ENCODE peak calls at places on chromosomes 11 and 22, in five cellular contexts. M, I, H, K and Q are unnamed samples.

GRCh38 chr11:22938691-22939090 is 78.4 kb upstream of the CCDC179 start:
- DNase-seq in M (no peak), I (no peak), H (no peak), K (no peak), Q (no peak)

GRCh38 chr11:114172055-114172861 is 112.7 kb downstream of the ZBTB16 start:
- DNase-seq in M (no peak), I (no peak), H (no peak), K (no peak), Q (no peak)

GRCh38 chr11:1225386-1226225 is 2.7 kb downstream of the MUC5B start:
- DNase-seq in M (peak; percentile 17), I (no peak), H (no peak), K (peak; percentile 51), Q (no peak)

GRCh38 chr11:14622241-14622954 is 21.2 kb upstream of the PDE3B start:
- DNase-seq in M (no peak), I (no peak), H (no peak), K (no peak), Q (no peak)

GRCh38 chr11:4187055-4187988 is 92.7 kb downstream of the RRM1 start:
- DNase-seq in M (peak; percentile 89), I (peak; percentile 81), H (peak; percentile 80), K (peak; percentile 99), Q (peak; percentile 49)

GRCh38 chr11:85668157-85668556 is 3.2 kb upstream of the CREBZF start:
- DNase-seq in M (no peak), I (no peak), H (no peak), K (no peak), Q (no peak)

GRCh38 chr11:65546217-65546958 is 11.8 kb downstream of the LTBP3 start:
- DNase-seq in M (peak; percentile 99), I (peak; percentile 95), H (peak; percentile 55), K (peak; percentile 99), Q (no peak)

GRCh38 chr11:11403763-11404725 is 51.0 kb upstream of the CSNK2A3 start:
- DNase-seq in M (no peak), I (no peak), H (no peak), K (no peak), Q (no peak)

GRCh38 chr11:1862588-1863351 is 9.9 kb downstream of the LSP1 start:
- DNase-seq in M (no peak), I (no peak), H (peak; percentile 48), K (peak; percentile 59), Q (no peak)

GRCh38 chr11:112963368-112963955 is 2.2 kb downstream of the NCAM1 start:
- DNase-seq in M (no peak), I (no peak), H (no peak), K (peak; percentile 58), Q (no peak)

GRCh38 chr11:4134844-4135243 is 40.2 kb downstream of the RRM1 start:
- DNase-seq in M (no peak), I (no peak), H (peak; percentile 65), K (no peak), Q (peak; percentile 6)

GRCh38 chr11:69515271-69516245 is 34.1 kb downstream of the LINC01488 start:
- DNase-seq in M (no peak), I (no peak), H (no peak), K (peak; percentile 29), Q (no peak)

GRCh38 chr22:49480340-49480739 is 347.3 kb downstream of the BRD1 start:
- DNase-seq in M (no peak), I (no peak), H (no peak), K (no peak), Q (no peak)

GRCh38 chr22:49367016-49367697 is 460.5 kb downstream of the BRD1 start:
- DNase-seq in M (peak; percentile 6), I (no peak), H (no peak), K (no peak), Q (no peak)

GRCh38 chr11:44096360-44097188 is 1.1 kb downstream of the EXT2 start:
- DNase-seq in M (peak; percentile 21), I (peak; percentile 1), H (peak; percentile 4), K (no peak), Q (no peak)

GRCh38 chr22:50535113-50535512 is 5.3 kb upstream of the TYMP start:
- DNase-seq in M (no peak), I (peak; percentile 49), H (no peak), K (no peak), Q (no peak)

GRCh38 chr11:134537296-134537695 is 125.3 kb upstream of the B3GAT1 start:
- DNase-seq in M (no peak), I (no peak), H (no peak), K (no peak), Q (no peak)

GRCh38 chr11:108670381-108670930 is 5.6 kb downstream of the DDX10 start:
- DNase-seq in M (no peak), I (no peak), H (no peak), K (no peak), Q (no peak)

GRCh38 chr11:90171359-90171758 is 36.9 kb downstream of the NAALAD2 start:
- DNase-seq in M (no peak), I (no peak), H (no peak), K (no peak), Q (no peak)

GRCh38 chr11:68680541-68681231 is 3.7 kb upstream of the GAL start:
- DNase-seq in M (no peak), I (no peak), H (no peak), K (no peak), Q (no peak)

GRCh38 chr11:92667446-92668165 is 301.8 kb upstream of the MTNR1B start:
- DNase-seq in M (no peak), I (no peak), H (no peak), K (no peak), Q (no peak)

GRCh38 chr22:49363526-49364230 is 464.0 kb downstream of the BRD1 start:
- DNase-seq in M (peak; percentile 4), I (no peak), H (no peak), K (peak; percentile 36), Q (no peak)

GRCh38 chr11:17744151-17744940 is 9.8 kb downstream of the KCNC1 start:
- DNase-seq in M (no peak), I (no peak), H (no peak), K (peak; percentile 21), Q (no peak)

GRCh38 chr11:36409152-36409713 is 100.8 kb downstream of the TRAF6 start:
- DNase-seq in M (no peak), I (peak; percentile 14), H (no peak), K (no peak), Q (no peak)

GRCh38 chr22:42385691-42386090 is 46.5 kb downstream of the NFAM1 start:
- DNase-seq in M (no peak), I (no peak), H (no peak), K (peak; percentile 49), Q (no peak)

GRCh38 chr11:125772834-125773505 is 5.7 kb downstream of the PATE2 start:
- DNase-seq in M (no peak), I (no peak), H (no peak), K (no peak), Q (no peak)

GRCh38 chr11:72433455-72434061 is 773 bp downstream of the CLPB start:
- DNase-seq in M (no peak), I (peak; percentile 13), H (no peak), K (no peak), Q (no peak)

GRCh38 chr11:58776891-58777451 is 45.2 kb upstream of the GLYAT start:
- DNase-seq in M (no peak), I (no peak), H (no peak), K (no peak), Q (no peak)

GRCh38 chr11:60818057-60818456 is 23.9 kb upstream of the CCDC86 start:
- DNase-seq in M (no peak), I (no peak), H (no peak), K (no peak), Q (no peak)

GRCh38 chr22:46010951-46011626 is 34.1 kb upstream of the WNT7B start:
- DNase-seq in M (no peak), I (no peak), H (no peak), K (peak; percentile 64), Q (no peak)

GRCh38 chr22:46012182-46012880 is 35.4 kb upstream of the WNT7B start:
- DNase-seq in M (no peak), I (no peak), H (no peak), K (peak; percentile 65), Q (no peak)

GRCh38 chr22:46011627-46012181 is 34.7 kb upstream of the WNT7B start:
- DNase-seq in M (no peak), I (no peak), H (no peak), K (peak; percentile 56), Q (no peak)

GRCh38 chr22:46013460-46014416 is 36.8 kb upstream of the WNT7B start:
- DNase-seq in M (peak; percentile 96), I (peak; percentile 85), H (peak; percentile 95), K (peak; percentile 95), Q (peak; percentile 91)

GRCh38 chr22:46012881-46013281 is 35.9 kb upstream of the WNT7B start:
- DNase-seq in M (no peak), I (no peak), H (no peak), K (no peak), Q (no peak)
- H3K4me3 ChIP-seq in M (peak overlapping the region; percentile 47), I (peak overlapping the region; percentile 68), H (no peak overlapping the region), K (peak overlapping the region; percentile 50), Q (no peak overlapping the region)

DNA sequence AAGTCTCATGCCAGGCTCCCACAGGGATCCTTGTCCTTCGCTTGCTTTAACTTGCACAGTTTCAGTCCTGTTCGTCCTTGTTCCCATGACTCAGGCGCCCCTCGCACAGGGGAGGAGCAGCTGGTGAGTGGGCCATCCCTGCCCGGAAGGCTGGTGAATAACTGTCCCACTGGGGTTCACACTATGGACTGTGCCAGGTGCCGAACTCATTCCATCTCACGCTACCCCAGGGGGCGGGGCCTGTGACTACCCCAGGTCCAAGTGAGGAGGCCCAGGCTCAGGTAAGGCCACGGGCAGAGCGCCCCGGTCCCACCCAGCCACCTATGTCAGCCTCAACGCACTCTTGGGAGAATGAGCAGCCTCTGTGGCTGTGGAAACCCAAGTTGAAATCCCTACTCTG is 7.2 kb upstream of the CARD10 start:
- DNase-seq in M (no peak), I (no peak), H (no peak), K (no peak), Q (no peak)
- H3K4me3 ChIP-seq in M (no peak overlapping the region), I (no peak overlapping the region), H (no peak overlapping the region), K (no peak overlapping the region), Q (no peak overlapping the region)

DNA sequence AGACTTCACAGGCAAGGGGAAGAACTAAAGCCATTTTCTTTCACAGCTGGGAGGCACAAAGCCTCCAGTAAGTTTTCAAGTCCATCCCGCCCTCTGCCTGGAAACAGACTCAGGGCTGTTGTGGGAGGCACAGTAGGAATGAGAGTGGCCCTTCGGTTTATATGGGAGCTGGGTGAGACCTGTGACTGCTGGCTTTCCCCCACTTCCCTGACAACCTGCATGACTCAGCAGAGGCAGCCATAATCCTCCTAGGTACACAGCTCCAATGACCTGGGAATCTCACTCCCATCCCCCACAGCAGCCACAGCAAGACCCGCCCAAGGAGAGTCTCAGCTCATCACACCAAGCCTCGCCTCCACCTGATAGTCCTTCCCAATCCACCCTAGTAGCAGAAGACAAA is 12.1 kb upstream of the TMEM45B start:
- DNase-seq in M (peak; percentile 85), I (no peak), H (no peak), K (no peak), Q (no peak)
- H3K4me3 ChIP-seq in M (no peak overlapping the region), I (no peak overlapping the region), H (no peak overlapping the region), K (no peak overlapping the region), Q (no peak overlapping the region)

GRCh38 chr11:19122966-19123615 is 6.1 kb downstream of the ZDHHC13 start:
- DNase-seq in M (no peak), I (no peak), H (no peak), K (no peak), Q (no peak)

GRCh38 chr11:19116315-19116970 is 525 bp upstream of the ZDHHC13 start:
- DNase-seq in M (no peak), I (peak; percentile 3), H (no peak), K (no peak), Q (no peak)

GRCh38 chr11:19116971-19117759 is at the start of gene ZDHHC13:
- DNase-seq in M (peak; percentile 99), I (peak; percentile 95), H (peak; percentile 91), K (peak; percentile 95), Q (peak; percentile 70)

GRCh38 chr11:19117760-19118097 is 761 bp downstream of the ZDHHC13 start:
- DNase-seq in M (no peak), I (peak; percentile 2), H (no peak), K (no peak), Q (no peak)

GRCh38 chr11:19121646-19122045 is 4.7 kb downstream of the ZDHHC13 start:
- DNase-seq in M (no peak), I (no peak), H (no peak), K (no peak), Q (no peak)
- H3K4me3 ChIP-seq in M (no peak overlapping the region), I (no peak overlapping the region), H (no peak overlapping the region), K (no peak overlapping the region), Q (no peak overlapping the region)